ENCODE peak calls at places on chromosomes 1 and 21, in four cellular contexts. B is lung, F is WERI-Rb-1, Z is heart right ventricle. J is an unnamed sample.
A peak's percentile ranks its signal among the peaks of the same experiment; 100 is the strongest.

GRCh38 chr1:23395162-23395724 is 25.6 kb upstream of the ZNF436 start:
- DNase-seq in B (no peak), F (no peak), Z (no peak), J (no peak)

GRCh38 chr1:192610114-192610958 is 25.6 kb upstream of the RGS13 start:
- DNase-seq in B (no peak), F (no peak), Z (no peak), J (peak; percentile 48)

GRCh38 chr1:199273837-199274379 is 635.1 kb downstream of the PTPRC start:
- DNase-seq in B (no peak), F (peak; percentile 56), Z (no peak), J (peak; percentile 43)

GRCh38 chr1:13813398-13814012 is 113.5 kb downstream of the PRDM2 start:
- DNase-seq in B (no peak), F (peak; percentile 62), Z (no peak), J (peak; percentile 33)

GRCh38 chr1:229434641-229435051 is 752 bp upstream of the ACTA1 start:
- DNase-seq in B (no peak), F (peak; percentile 86), Z (peak; percentile 65), J (no peak)

GRCh38 chr1:203116048-203116810 is 11.3 kb upstream of the ADORA1 start:
- DNase-seq in B (no peak), F (peak; percentile 75), Z (no peak), J (no peak)

GRCh38 chr1:100510441-100510840 is 27.5 kb upstream of the GPR88 start:
- DNase-seq in B (no peak), F (no peak), Z (no peak), J (no peak)

GRCh38 chr21:31921079-31921478 is 48.3 kb downstream of the HUNK start:
- DNase-seq in B (no peak), F (no peak), Z (no peak), J (no peak)

GRCh38 chr1:248886237-248886895 is 19.7 kb upstream of the PGBD2 start:
- DNase-seq in B (no peak), F (no peak), Z (no peak), J (peak; percentile 22)

GRCh38 chr1:23403038-23403336 is 21.6 kb downstream of the TCEA3 start:
- DNase-seq in B (no peak), F (no peak), Z (no peak), J (peak; percentile 76)

GRCh38 chr1:229271448-229272120 is 673 bp downstream of the RAB4A start:
- DNase-seq in B (no peak), F (no peak), Z (peak; percentile 31), J (peak; percentile 36)

GRCh38 chr1:200774735-200775449 is 36.2 kb downstream of the CAMSAP2 start:
- DNase-seq in B (no peak), F (no peak), Z (no peak), J (peak; percentile 9)

GRCh38 chr1:17874665-17875064 is 119.5 kb downstream of the ACTL8 start:
- DNase-seq in B (no peak), F (no peak), Z (no peak), J (peak; percentile 74)

GRCh38 chr1:25182629-25183028 is 49.7 kb downstream of the SYF2 start:
- DNase-seq in B (no peak), F (no peak), Z (no peak), J (peak; percentile 9)

GRCh38 chr1:232031156-232031555 is 404.6 kb downstream of the DISC1 start:
- DNase-seq in B (no peak), F (no peak), Z (no peak), J (no peak)

GRCh38 chr1:210696709-210697108 is 368.0 kb downstream of the HHAT start:
- DNase-seq in B (no peak), F (no peak), Z (no peak), J (no peak)

GRCh38 chr1:202580604-202581003 is 129.7 kb downstream of the SYT2 start:
- DNase-seq in B (no peak), F (no peak), Z (no peak), J (no peak)

GRCh38 chr1:36528361-36529349 is 45.9 kb upstream of the CSF3R start:
- DNase-seq in B (no peak), F (peak; percentile 42), Z (no peak), J (no peak)

GRCh38 chr1:211698161-211699026 is 23.0 kb upstream of the NEK2 start:
- DNase-seq in B (peak; percentile 82), F (peak; percentile 93), Z (peak; percentile 64), J (peak; percentile 56)

GRCh38 chr1:217026506-217026905 is 303.3 kb upstream of the ESRRG start:
- DNase-seq in B (no peak), F (no peak), Z (no peak), J (no peak)

GRCh38 chr1:111647738-111648137 is 28.1 kb downstream of the RAP1A start:
- DNase-seq in B (no peak), F (no peak), Z (no peak), J (no peak)

GRCh38 chr1:202952818-202953217 is 5.3 kb downstream of the ADIPOR1 start:
- DNase-seq in B (peak; percentile 59), F (no peak), Z (peak; percentile 51), J (peak; percentile 32)

GRCh38 chr1:218346391-218347204 is 1.5 kb downstream of the TGFB2 start:
- DNase-seq in B (no peak), F (no peak), Z (no peak), J (peak; percentile 60)

GRCh38 chr1:218347316-218347712 is 2.2 kb downstream of the TGFB2 start:
- DNase-seq in B (no peak), F (no peak), Z (no peak), J (peak; percentile 37)

GRCh38 chr1:218347713-218348627 is 2.8 kb downstream of the TGFB2 start:
- DNase-seq in B (no peak), F (no peak), Z (no peak), J (peak; percentile 82)

GRCh38 chr1:218345673-218346390 is 696 bp downstream of the TGFB2 start:
- DNase-seq in B (peak; percentile 57), F (peak; percentile 78), Z (peak; percentile 53), J (peak; percentile 76)

DNA sequence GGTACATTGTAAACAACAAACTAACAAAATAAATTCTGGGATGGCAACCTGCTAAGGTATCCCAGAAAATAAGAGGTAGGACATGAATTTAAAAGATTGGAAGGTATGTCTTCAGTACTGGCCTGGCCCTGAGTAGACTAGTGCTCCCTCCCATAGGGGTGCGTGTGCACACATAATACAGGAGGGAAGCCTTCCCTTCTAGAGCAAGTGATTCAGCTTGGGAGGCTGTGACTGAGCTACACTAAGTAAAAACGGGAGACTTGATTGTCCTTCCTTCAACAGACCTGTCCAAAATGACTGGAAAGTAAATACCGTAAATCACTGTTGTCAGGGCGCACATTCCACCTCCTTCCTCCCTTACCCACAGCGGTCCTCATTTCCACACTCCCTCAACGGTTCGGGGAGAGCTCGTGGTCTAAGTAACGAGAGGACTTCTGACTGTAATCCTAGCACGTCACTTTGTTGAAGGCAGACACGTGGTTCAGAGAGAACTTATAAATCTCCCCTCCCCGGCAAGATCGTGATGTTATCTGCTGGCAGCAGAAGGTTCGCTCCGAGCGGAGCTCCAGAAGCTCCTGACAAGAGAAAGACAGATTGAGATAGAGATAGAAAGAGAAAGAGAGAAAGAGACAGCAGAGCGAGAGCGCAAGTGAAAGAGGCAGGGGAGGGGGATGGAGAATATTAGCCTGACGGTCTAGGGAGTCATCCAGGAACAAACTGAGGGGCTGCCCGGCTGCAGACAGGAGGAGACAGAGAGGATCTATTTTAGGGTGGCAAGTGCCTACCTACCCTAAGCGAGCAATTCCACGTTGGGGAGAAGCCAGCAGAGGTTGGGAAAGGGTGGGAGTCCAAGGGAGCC is at the start of gene TGFB2:
- DNase-seq in B (no peak), F (peak; percentile 53), Z (peak; percentile 63), J (peak; percentile 89)
- TF ChIP-seq CTCF in B (no peak), F (peak; percentile 22), Z (no peak), J (no peak)

DNA sequence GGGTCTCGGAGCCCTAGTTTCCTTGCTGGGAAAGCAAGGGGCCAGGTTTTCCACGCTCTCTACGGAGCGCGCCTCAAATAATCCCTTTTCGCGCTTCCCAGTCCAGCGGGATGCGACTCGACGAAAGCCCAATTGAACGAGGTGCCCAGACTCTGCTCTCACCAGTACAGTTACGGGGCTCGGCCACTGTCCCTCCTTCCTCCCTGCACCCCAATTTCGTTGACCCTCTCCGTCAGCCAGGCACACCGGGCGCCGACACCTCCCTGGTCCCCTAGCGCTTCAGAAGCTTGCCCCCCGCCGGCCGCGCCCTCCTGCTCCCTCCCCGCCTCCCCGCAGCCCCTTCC is 387 bp downstream of the SEMA6C start:
- DNase-seq in B (no peak), F (no peak), Z (no peak), J (no peak)
- H3K4me3 ChIP-seq in B (peak overlapping the region; percentile 60), F (peak overlapping the region; percentile 73), Z (peak overlapping the region; percentile 85), J (peak overlapping the region; percentile 60)

GRCh38 chr1:33741749-33742148 is 122.1 kb upstream of the HMGB4 start:
- DNase-seq in B (no peak), F (no peak), Z (no peak), J (no peak)
- TF ChIP-seq CTCF in B (no peak), F (no peak), Z (no peak), J (no peak)

GRCh38 chr1:56570924-56571372 is 8.4 kb downstream of the PLPP3 start:
- DNase-seq in B (no peak), F (no peak), Z (no peak), J (peak; percentile 39)

GRCh38 chr1:56574794-56575193 is 4.6 kb downstream of the PLPP3 start:
- DNase-seq in B (no peak), F (no peak), Z (no peak), J (no peak)

GRCh38 chr1:56569661-56570060 is 9.7 kb downstream of the PLPP3 start:
- DNase-seq in B (no peak), F (no peak), Z (no peak), J (no peak)

GRCh38 chr1:56573311-56573710 is 6.1 kb downstream of the PLPP3 start:
- DNase-seq in B (no peak), F (no peak), Z (peak; percentile 47), J (no peak)

DNA sequence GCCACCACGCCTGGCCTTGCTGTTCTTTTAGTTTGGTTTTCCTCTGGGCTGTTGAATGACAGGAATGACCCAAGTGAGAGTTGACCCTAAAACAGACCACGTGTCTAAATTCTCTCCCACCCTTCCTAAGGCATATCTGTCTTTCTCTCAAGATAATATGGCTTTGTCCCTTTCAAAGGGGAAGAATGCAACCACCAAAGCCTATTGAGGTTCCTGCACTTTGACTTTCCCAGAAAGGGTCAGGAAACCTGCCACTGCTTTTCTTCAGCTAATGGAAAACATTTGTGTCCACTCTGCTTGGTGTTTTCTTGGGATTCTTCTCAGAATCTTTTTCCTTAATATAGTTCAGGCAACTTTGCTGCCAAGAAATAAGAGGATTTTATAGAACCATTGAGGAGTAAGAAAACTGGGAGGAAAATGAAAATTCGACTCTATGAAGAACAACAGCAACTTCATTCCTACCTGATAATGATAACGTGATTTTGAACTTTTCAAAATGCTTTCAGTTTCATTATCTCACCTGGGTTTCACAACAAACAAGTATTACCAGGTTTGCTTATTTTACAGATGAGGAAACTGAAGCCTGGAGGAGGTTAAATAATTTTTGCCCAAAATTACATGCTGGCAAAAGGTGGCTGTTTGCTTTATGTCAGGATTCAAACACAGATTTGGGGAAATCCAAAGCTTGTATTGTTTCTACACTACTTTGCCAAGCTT is 6.9 kb downstream of the PLPP3 start:
- DNase-seq in B (no peak), F (no peak), Z (no peak), J (no peak)
- H3K4me3 ChIP-seq in B (no peak overlapping the region), F (no peak overlapping the region), Z (peak overlapping the region; percentile 98), J (no peak overlapping the region)

GRCh38 chr1:218351617-218352438 is 6.7 kb downstream of the TGFB2 start:
- DNase-seq in B (no peak), F (no peak), Z (peak; percentile 29), J (peak; percentile 74)
- TF ChIP-seq CTCF in B (no peak), F (peak; percentile 31), Z (peak; percentile 30), J (peak; percentile 60)

GRCh38 chr1:219304227-219305226 is 130.8 kb downstream of the LYPLAL1 start:
- DNase-seq in B (no peak), F (no peak), Z (peak; percentile 33), J (no peak)
- H3K4me3 ChIP-seq in B (no peak overlapping the region), F (no peak overlapping the region), Z (peak overlapping the region; percentile 21), J (no peak overlapping the region)

J was measured in fibroblast of villous mesenchyme.